ENCODE peak calls at places on chromosomes 1 and 21, in ten cellular contexts. H is SK-N-SH, F is A549, X is mammary epithelial cell, J is fibroblast of lung, V is neural progenitor cell, M is spleen, E is ascending aorta, K is suprapubic skin, O is hepatocyte. U is an unnamed sample.

GRCh38 chr21:36388835-36389234 is 3.6 kb downstream of the CHAF1B start:
- DNase-seq in X (peak; percentile 37), V (peak; percentile 65), J (peak; percentile 35), K (peak; percentile 64), M (no peak), F (peak; percentile 52), E (no peak), O (peak; percentile 20), H (peak; percentile 49), U (no peak)

GRCh38 chr21:42055425-42055824 is 15.7 kb upstream of the UMODL1 start:
- DNase-seq in V (no peak), X (no peak), J (no peak), K (no peak), O (no peak), F (no peak), H (no peak), E (no peak), M (no peak), U (no peak)

GRCh38 chr21:45799765-45800338 is 156.3 kb downstream of the PCBP3 start:
- DNase-seq in H (no peak), J (no peak), X (no peak), K (no peak), O (no peak), V (no peak), M (no peak), E (no peak), F (no peak), U (no peak)

GRCh38 chr1:41475859-41476567 is 8.5 kb downstream of the EDN2 start:
- DNase-seq in O (no peak), M (no peak), X (peak; percentile 47), H (no peak), J (no peak), F (no peak), E (no peak), V (no peak), K (no peak), U (peak; percentile 47)

GRCh38 chr1:210441028-210441427 is 112.3 kb downstream of the HHAT start:
- DNase-seq in O (no peak), E (no peak), H (no peak), V (no peak), J (no peak), F (no peak), M (no peak), X (no peak), K (no peak), U (no peak)

GRCh38 chr1:51945591-51945990 is 44.9 kb downstream of the RAB3B start:
- DNase-seq in E (no peak), K (no peak), F (no peak), J (peak; percentile 68), V (no peak), H (no peak), M (no peak), O (no peak), X (no peak), U (no peak)

GRCh38 chr1:109793486-109794318 is 30.0 kb upstream of the EPS8L3 start:
- DNase-seq in V (no peak), O (peak; percentile 52), E (peak; percentile 73), K (peak; percentile 78), F (no peak), M (no peak), J (peak; percentile 62), H (peak; percentile 58), X (peak; percentile 88), U (peak; percentile 71)

GRCh38 chr1:164560076-164560475 is 1.1 kb downstream of the PBX1 start:
- DNase-seq in H (no peak), O (no peak), V (no peak), X (peak; percentile 43), F (no peak), J (peak; percentile 48), M (no peak), E (no peak), K (no peak), U (peak; percentile 57)

GRCh38 chr21:35533893-35534292 is 484.8 kb upstream of the RUNX1 start:
- DNase-seq in H (no peak), J (no peak), X (no peak), V (no peak), F (no peak), O (no peak), K (no peak), M (no peak), E (no peak), U (no peak)

GRCh38 chr1:55244476-55245109 is 29.4 kb upstream of the USP24 start:
- DNase-seq in H (no peak), F (no peak), O (no peak), V (no peak), J (peak; percentile 34), X (peak; percentile 55), E (no peak), M (no peak), K (no peak), U (peak; percentile 10)

GRCh38 chr1:7366286-7366954 is 404.7 kb upstream of the VAMP3 start:
- DNase-seq in X (no peak), E (no peak), F (no peak), J (no peak), O (no peak), H (no peak), M (no peak), K (no peak), V (no peak), U (no peak)

DNA sequence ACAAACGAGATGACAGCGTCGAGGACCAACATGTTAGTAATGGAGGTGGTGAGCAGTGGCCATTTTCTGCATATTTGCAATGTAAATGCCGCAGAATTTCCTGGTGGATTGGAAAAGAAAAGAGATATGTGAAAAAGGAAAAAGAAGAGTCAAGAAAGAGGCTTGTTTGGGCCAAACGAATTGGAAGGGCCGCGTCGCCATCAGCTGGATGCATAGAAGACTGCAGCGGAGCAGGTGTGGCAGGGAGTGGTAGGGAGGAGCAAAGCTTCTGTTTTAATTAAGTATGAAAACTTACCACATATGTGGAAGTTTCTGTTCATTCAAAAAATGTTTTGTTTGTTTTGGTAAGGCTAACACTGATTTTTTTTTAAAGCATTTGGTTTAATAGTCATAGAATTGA is 690.7 kb downstream of the NCAM2 start:
- DNase-seq in M (no peak), V (peak; percentile 67), J (peak; percentile 65), O (peak; percentile 27), K (no peak), E (no peak), H (peak; percentile 5), X (no peak), F (no peak), U (no peak)
- TF ChIP-seq CTCF in M (no peak), V (peak; percentile 71), J (peak; percentile 85), O (peak; percentile 37), K (no peak), E (no peak), H (peak; percentile 63), X (no peak), F (no peak), U (no peak)

GRCh38 chr1:71424536-71424935 is 343.7 kb upstream of the ZRANB2 start:
- DNase-seq in H (no peak), F (no peak), K (no peak), E (no peak), M (no peak), V (no peak), O (no peak), X (no peak), J (no peak), U (no peak)

GRCh38 chr1:71422221-71422620 is 341.4 kb upstream of the ZRANB2 start:
- DNase-seq in H (no peak), X (no peak), K (no peak), E (no peak), J (no peak), F (no peak), V (no peak), M (no peak), O (no peak), U (no peak)

GRCh38 chr1:71428029-71428428 is 347.2 kb upstream of the ZRANB2 start:
- DNase-seq in F (no peak), X (no peak), K (no peak), M (no peak), J (no peak), E (no peak), O (no peak), H (no peak), V (no peak), U (no peak)

DNA sequence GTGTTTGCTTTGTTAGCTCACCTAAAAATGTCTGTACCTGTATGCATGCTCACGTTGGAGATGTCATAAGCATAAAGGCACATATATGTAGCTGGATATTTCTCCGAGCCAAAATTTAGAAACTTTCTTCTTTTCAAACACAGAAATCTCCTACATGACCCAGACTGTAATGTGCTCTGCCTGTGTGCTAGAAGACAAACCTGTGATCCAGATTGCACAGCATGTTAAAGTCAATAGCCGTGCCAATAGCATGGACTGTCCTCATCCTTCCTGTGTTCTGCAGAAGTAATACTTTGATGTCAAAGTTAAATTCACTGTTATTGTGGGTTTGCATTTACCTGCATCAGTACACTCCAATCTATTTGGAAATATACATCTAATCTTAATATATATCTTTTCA is 346.2 kb upstream of the ZRANB2 start:
- DNase-seq in H (no peak), J (no peak), O (no peak), E (no peak), X (no peak), F (no peak), K (no peak), V (no peak), M (no peak), U (no peak)
- H3K27ac ChIP-seq in H (no peak overlapping the region), J (no peak overlapping the region), O (no peak overlapping the region), E (no peak overlapping the region), X (no peak overlapping the region), F (no peak overlapping the region), K (no peak overlapping the region), V (no peak overlapping the region), M (no peak overlapping the region), U (no peak overlapping the region)

DNA sequence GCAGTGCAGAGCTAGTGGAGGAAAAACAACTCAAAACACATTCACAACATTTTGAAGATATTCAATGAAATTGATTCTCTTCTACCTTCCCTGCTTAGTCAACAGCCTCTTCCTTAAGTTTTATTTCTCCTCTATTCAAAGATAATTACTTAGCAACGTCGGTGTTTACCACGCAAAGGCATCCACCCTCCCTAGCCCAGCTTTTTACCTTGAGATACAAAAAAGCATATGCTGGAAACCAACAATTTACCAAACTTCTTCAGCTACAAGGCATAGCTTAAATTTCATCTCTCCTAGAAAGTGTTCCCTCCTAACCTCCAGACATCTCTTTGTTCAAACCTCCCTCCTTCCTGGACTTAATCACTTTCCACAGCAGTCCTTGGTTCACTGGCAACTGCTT is 102.8 kb upstream of the SOD1 start:
- DNase-seq in F (no peak), E (no peak), X (no peak), J (no peak), V (peak; percentile 43), K (no peak), M (no peak), O (no peak), H (no peak), U (no peak)
- H3K4me1 ChIP-seq in F (peaks cover 15% of the 10 kb centered on the region), E (no peaks in the 10 kb centered on the region), X (peaks cover 27% of the 10 kb centered on the region), J (no peaks in the 10 kb centered on the region), V (peaks cover 57% of the 10 kb centered on the region), K (peaks cover 40% of the 10 kb centered on the region), M (peaks cover 11% of the 10 kb centered on the region), O (peaks cover 12% of the 10 kb centered on the region), H (no peaks in the 10 kb centered on the region), U (peaks cover 4% of the 10 kb centered on the region)

DNA sequence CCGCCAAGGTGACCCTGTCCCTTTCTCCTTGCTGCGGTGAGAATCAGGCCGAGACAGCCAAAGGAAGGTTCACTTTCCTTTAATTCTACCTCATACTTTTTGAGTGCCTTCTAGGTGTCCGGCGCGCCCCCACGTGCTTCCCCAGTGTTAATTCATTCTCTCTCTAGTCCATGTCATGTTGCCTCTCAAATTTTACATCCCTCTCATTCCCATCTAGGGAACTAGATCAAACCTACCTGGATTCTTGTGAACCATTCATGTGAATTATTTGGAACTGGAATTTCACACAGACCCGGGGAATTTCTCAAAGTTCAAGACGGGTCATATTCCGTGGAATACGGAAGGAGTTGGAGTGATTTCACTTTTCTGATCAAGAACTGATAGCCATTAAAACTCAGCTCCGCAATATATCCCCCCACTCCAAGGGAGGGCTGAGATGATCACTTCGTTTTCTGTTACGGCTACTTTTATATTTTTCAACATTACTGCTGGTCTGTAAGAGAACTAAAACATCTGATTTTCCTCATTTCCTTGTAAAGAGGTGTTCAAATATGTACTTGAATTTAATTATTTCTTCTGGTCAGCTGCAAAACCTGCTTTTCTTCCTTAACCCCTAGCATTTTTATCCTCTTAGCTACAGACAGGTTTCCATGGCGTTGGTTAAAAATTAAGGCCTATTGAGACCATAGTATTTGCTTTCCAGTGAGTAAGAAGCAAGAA is 1.0 kb upstream of the ENO1 start:
- DNase-seq in J (no peak), H (no peak), E (no peak), V (no peak), O (no peak), X (no peak), M (no peak), F (no peak), K (no peak), U (peak; percentile 60)
- TF ChIP-seq CTCF in J (no peak), H (peak; percentile 25), E (no peak), V (peak; percentile 38), O (peak; percentile 30), X (peak; percentile 42), M (no peak), F (no peak), K (no peak), U (peak; percentile 55)